ENCODE peak calls at places on chromosomes 13 and 19, in six cellular contexts. One of them, this sample, is unnamed.

GRCh38 chr13:20429682-20430081 is 96.0 kb downstream of the CRYL1 start:
- DNase-seq in activated CD4-positive, alpha-beta T cell treated with anti-CD3 and anti-CD28 coated beads, Interleukin-2, amount 50 U/mL, for 4 hours: no peak
- DNase-seq in GM20000: no peak
- DNase-seq in HEK293T: no peak
- DNase-seq in T-helper 2 cell: no peak
- DNase-seq in T-helper 1 cell: no peak
- DNase-seq in this sample: no peak

GRCh38 chr13:33918199-33918932 is 100.4 kb downstream of the RFC3 start:
- DNase-seq in activated CD4-positive, alpha-beta T cell treated with anti-CD3 and anti-CD28 coated beads, Interleukin-2, amount 50 U/mL, for 4 hours: no peak
- DNase-seq in T-helper 2 cell: no peak
- DNase-seq in HEK293T: peak
- DNase-seq in GM20000: no peak
- DNase-seq in T-helper 1 cell: no peak
- DNase-seq in this sample: no peak

GRCh38 chr13:90272356-90272755 is 1075.1 kb upstream of the MIR17HG start:
- DNase-seq in GM20000: no peak
- DNase-seq in T-helper 1 cell: no peak
- DNase-seq in T-helper 2 cell: no peak
- DNase-seq in HEK293T: no peak
- DNase-seq in activated CD4-positive, alpha-beta T cell treated with anti-CD3 and anti-CD28 coated beads, Interleukin-2, amount 50 U/mL, for 4 hours: no peak
- DNase-seq in this sample: no peak

GRCh38 chr13:47890146-47890814 is 110.8 kb downstream of the SUCLA2 start:
- DNase-seq in GM20000: no peak
- DNase-seq in T-helper 1 cell: peak
- DNase-seq in T-helper 2 cell: no peak
- DNase-seq in HEK293T: no peak
- DNase-seq in activated CD4-positive, alpha-beta T cell treated with anti-CD3 and anti-CD28 coated beads, Interleukin-2, amount 50 U/mL, for 4 hours: no peak
- DNase-seq in this sample: no peak

GRCh38 chr13:53250272-53250875 is 221.8 kb downstream of the OLFM4 start:
- DNase-seq in T-helper 1 cell: peak
- DNase-seq in activated CD4-positive, alpha-beta T cell treated with anti-CD3 and anti-CD28 coated beads, Interleukin-2, amount 50 U/mL, for 4 hours: no peak
- DNase-seq in HEK293T: peak
- DNase-seq in T-helper 2 cell: peak
- DNase-seq in GM20000: peak
- DNase-seq in this sample: peak

GRCh38 chr13:35979378-35979911 is 151.7 kb downstream of the DCLK1 start:
- DNase-seq in HEK293T: no peak
- DNase-seq in activated CD4-positive, alpha-beta T cell treated with anti-CD3 and anti-CD28 coated beads, Interleukin-2, amount 50 U/mL, for 4 hours: no peak
- DNase-seq in GM20000: no peak
- DNase-seq in T-helper 1 cell: no peak
- DNase-seq in T-helper 2 cell: no peak
- DNase-seq in this sample: no peak

GRCh38 chr13:57123660-57124059 is 17.1 kb upstream of the PRR20A start:
- DNase-seq in T-helper 2 cell: no peak
- DNase-seq in T-helper 1 cell: no peak
- DNase-seq in GM20000: no peak
- DNase-seq in HEK293T: no peak
- DNase-seq in activated CD4-positive, alpha-beta T cell treated with anti-CD3 and anti-CD28 coated beads, Interleukin-2, amount 50 U/mL, for 4 hours: no peak
- DNase-seq in this sample: no peak

GRCh38 chr13:47932953-47933687 is 68.0 kb downstream of the SUCLA2 start:
- DNase-seq in T-helper 1 cell: no peak
- DNase-seq in T-helper 2 cell: no peak
- DNase-seq in activated CD4-positive, alpha-beta T cell treated with anti-CD3 and anti-CD28 coated beads, Interleukin-2, amount 50 U/mL, for 4 hours: no peak
- DNase-seq in HEK293T: no peak
- DNase-seq in GM20000: no peak
- DNase-seq in this sample: no peak

GRCh38 chr19:49861127-49861526 is 6.2 kb downstream of the PNKP start:
- DNase-seq in GM20000: no peak
- DNase-seq in T-helper 2 cell: no peak
- DNase-seq in activated CD4-positive, alpha-beta T cell treated with anti-CD3 and anti-CD28 coated beads, Interleukin-2, amount 50 U/mL, for 4 hours: no peak
- DNase-seq in T-helper 1 cell: no peak
- DNase-seq in HEK293T: peak
- DNase-seq in this sample: no peak

GRCh38 chr19:14476663-14477401 is 1.7 kb upstream of the PTGER1 start:
- DNase-seq in GM20000: peak
- DNase-seq in HEK293T: peak
- DNase-seq in T-helper 2 cell: peak
- DNase-seq in T-helper 1 cell: peak
- DNase-seq in activated CD4-positive, alpha-beta T cell treated with anti-CD3 and anti-CD28 coated beads, Interleukin-2, amount 50 U/mL, for 4 hours: no peak
- DNase-seq in this sample: peak

GRCh38 chr13:50267917-50268316 is 252.7 kb downstream of the KCNRG start:
- DNase-seq in GM20000: no peak
- DNase-seq in HEK293T: no peak
- DNase-seq in T-helper 2 cell: no peak
- DNase-seq in activated CD4-positive, alpha-beta T cell treated with anti-CD3 and anti-CD28 coated beads, Interleukin-2, amount 50 U/mL, for 4 hours: no peak
- DNase-seq in T-helper 1 cell: no peak
- DNase-seq in this sample: no peak

GRCh38 chr13:110561335-110562033 is at the start of gene RAB20:
- DNase-seq in GM20000: peak
- DNase-seq in HEK293T: peak
- DNase-seq in T-helper 1 cell: peak
- DNase-seq in T-helper 2 cell: peak
- DNase-seq in activated CD4-positive, alpha-beta T cell treated with anti-CD3 and anti-CD28 coated beads, Interleukin-2, amount 50 U/mL, for 4 hours: peak
- DNase-seq in this sample: peak

This sample was measured in K562.